ENCODE peak calls at places on chromosomes 16 and 17, in five cellular contexts. Y, Q, D, O and U are unnamed samples.

GRCh38 chr17:8227238-8227581 is 16.8 kb upstream of the AURKB start:
- DNase-seq in Y (no peak), Q (no peak), D (no peak), O (no peak), U (peak; percentile 43)

GRCh38 chr16:66878067-66878466 is 2.2 kb upstream of the PDP2 start:
- DNase-seq in Y (peak; percentile 79), Q (no peak), D (peak; percentile 91), O (no peak), U (peak; percentile 39)

GRCh38 chr17:8243827-8244226 is 4.0 kb downstream of the CTC1 start:
- DNase-seq in Y (peak; percentile 14), Q (no peak), D (peak; percentile 50), O (no peak), U (peak; percentile 50)

GRCh38 chr17:39212200-39212810 is 12.2 kb downstream of the RPL19 start:
- DNase-seq in Y (no peak), Q (no peak), D (no peak), O (no peak), U (peak; percentile 50)

GRCh38 chr17:65362826-65363225 is 198.6 kb downstream of the AXIN2 start:
- DNase-seq in Y (no peak), Q (no peak), D (no peak), O (no peak), U (no peak)

GRCh38 chr17:82330322-82331239 is 3.0 kb downstream of the SECTM1 start:
- DNase-seq in Y (peak; percentile 84), Q (no peak), D (no peak), O (no peak), U (peak; percentile 86)

GRCh38 chr16:84550096-84550495 is 45.6 kb upstream of the MEAK7 start:
- DNase-seq in Y (no peak), Q (no peak), D (no peak), O (no peak), U (no peak)

GRCh38 chr16:4606354-4606753 is 8.3 kb downstream of the UBALD1 start:
- DNase-seq in Y (no peak), Q (no peak), D (no peak), O (no peak), U (no peak)

GRCh38 chr17:55607736-55608341 is 96.6 kb upstream of the SMIM36 start:
- DNase-seq in Y (no peak), Q (no peak), D (no peak), O (no peak), U (no peak)

GRCh38 chr16:11682655-11683096 is 14.4 kb downstream of the SNN start:
- DNase-seq in Y (peak; percentile 78), Q (no peak), D (no peak), O (peak; percentile 92), U (no peak)

GRCh38 chr16:20918486-20919239 is 18.1 kb downstream of the LYRM1 start:
- DNase-seq in Y (no peak), Q (no peak), D (peak; percentile 35), O (no peak), U (no peak)

GRCh38 chr17:31408586-31408985 is 17.1 kb downstream of the RAB11FIP4 start:
- DNase-seq in Y (no peak), Q (no peak), D (no peak), O (no peak), U (no peak)

GRCh38 chr16:3490911-3491629 is 4.2 kb downstream of the C16orf90 start:
- DNase-seq in Y (peak; percentile 30), Q (no peak), D (peak; percentile 27), O (no peak), U (peak; percentile 52)

GRCh38 chr17:59387351-59388069 is 56.1 kb downstream of the YPEL2 start:
- DNase-seq in Y (no peak), Q (no peak), D (no peak), O (no peak), U (no peak)

GRCh38 chr16:85227262-85227923 is 115.1 kb upstream of the CIBAR2 start:
- DNase-seq in Y (peak; percentile 94), Q (no peak), D (no peak), O (no peak), U (no peak)

GRCh38 chr17:53950858-53951250 is 128.1 kb downstream of the KIF2B start:
- DNase-seq in Y (no peak), Q (no peak), D (no peak), O (no peak), U (no peak)

GRCh38 chr17:42683407-42684031 is 1.2 kb downstream of the CNTNAP1 start:
- DNase-seq in Y (no peak), Q (no peak), D (peak; percentile 41), O (no peak), U (no peak)

GRCh38 chr16:88856122-88856827 is 472 bp downstream of the GALNS start:
- DNase-seq in Y (no peak), Q (no peak), D (peak; percentile 23), O (no peak), U (peak; percentile 87)

GRCh38 chr16:919658-920631 is 50.8 kb downstream of the LMF1 start:
- DNase-seq in Y (no peak), Q (no peak), D (no peak), O (no peak), U (peak; percentile 72)

GRCh38 chr17:42065201-42065600 is 14.8 kb upstream of the C17orf113 start:
- DNase-seq in Y (peak; percentile 24), Q (no peak), D (peak; percentile 31), O (no peak), U (no peak)

GRCh38 chr17:59436900-59437299 is 105.4 kb downstream of the YPEL2 start:
- DNase-seq in Y (no peak), Q (no peak), D (no peak), O (no peak), U (no peak)

GRCh38 chr16:66521227-66521626 is 28.7 kb downstream of the TK2 start:
- DNase-seq in Y (no peak), Q (no peak), D (no peak), O (no peak), U (no peak)

GRCh38 chr17:80668375-80669149 is 123.9 kb downstream of the RPTOR start:
- DNase-seq in Y (no peak), Q (no peak), D (no peak), O (no peak), U (no peak)

GRCh38 chr17:77464988-77465357 is 324.2 kb downstream of the SEC14L1 start:
- DNase-seq in Y (no peak), Q (no peak), D (no peak), O (no peak), U (no peak)

GRCh38 chr17:32264823-32265191 is 825 bp upstream of the RHBDL3 start:
- DNase-seq in Y (no peak), Q (no peak), D (no peak), O (no peak), U (peak; percentile 55)

GRCh38 chr17:4420692-4421131 is 13.0 kb upstream of the SPNS3 start:
- DNase-seq in Y (peak; percentile 81), Q (peak; percentile 18), D (peak; percentile 74), O (no peak), U (no peak)

GRCh38 chr17:78655251-78655940 is 78.2 kb upstream of the DNAH17 start:
- DNase-seq in Y (no peak), Q (no peak), D (no peak), O (no peak), U (no peak)

GRCh38 chr16:11057696-11058345 is 113.5 kb downstream of the CLEC16A start:
- DNase-seq in Y (no peak), Q (no peak), D (no peak), O (no peak), U (no peak)

GRCh38 chr16:24516900-24517669 is 22.3 kb upstream of the RBBP6 start:
- DNase-seq in Y (peak; percentile 76), Q (peak; percentile 54), D (peak; percentile 87), O (peak; percentile 59), U (peak; percentile 77)

GRCh38 chr16:88511060-88511459 is 58.0 kb downstream of the ZFPM1 start:
- DNase-seq in Y (no peak), Q (no peak), D (no peak), O (no peak), U (no peak)

GRCh38 chr17:10447035-10447931 is 22.1 kb downstream of the MYH4 start:
- DNase-seq in Y (peak; percentile 1), Q (no peak), D (no peak), O (no peak), U (no peak)

GRCh38 chr16:87563022-87563421 is 39.3 kb upstream of the JPH3 start:
- DNase-seq in Y (no peak), Q (no peak), D (no peak), O (no peak), U (no peak)